ENCODE peak calls at places on chromosome 4, in five cellular contexts. C is IMR-90, J is mesenchymal stem cell, P is mesendoderm, B is H1. H is an unnamed sample. For H3K4me1, the result is how much of the 10 kb centered on the place peaks cover.

GRCh38 chr4:38230121-38230728 is 270.0 kb downstream of the PTTG2 start:
- DNase-seq in C (no peak), J (peak), P (no peak), B (no peak), H (no peak)

GRCh38 chr4:38109896-38110295 is 149.7 kb downstream of the PTTG2 start:
- DNase-seq in C (no peak), J (peak), P (no peak), B (no peak), H (peak)

GRCh38 chr4:95249402-95250043 is 299.2 kb downstream of the UNC5C start:
- DNase-seq in C (no peak), J (no peak), P (peak), B (no peak), H (no peak)

GRCh38 chr4:83830138-83830537 is 294.2 kb downstream of the GPAT3 start:
- DNase-seq in C (no peak), J (no peak), P (peak), B (no peak), H (no peak)

GRCh38 chr4:20395160-20395773 is 143.6 kb downstream of the SLIT2 start:
- DNase-seq in C (peak), J (peak), P (peak), B (peak), H (peak)

GRCh38 chr4:35399912-35400311 is 844.4 kb downstream of the ARAP2 start:
- DNase-seq in C (no peak), J (no peak), P (no peak), B (no peak), H (no peak)

GRCh38 chr4:1331591-1332353 is 15.2 kb upstream of the UVSSA start:
- DNase-seq in C (no peak), J (no peak), P (no peak), B (no peak), H (no peak)

GRCh38 chr4:22500831-22501714 is 14.8 kb downstream of the ADGRA3 start:
- DNase-seq in C (peak), J (no peak), P (peak), B (no peak), H (no peak)

GRCh38 chr4:117400039-117400835 is 314.9 kb upstream of the TRAM1L1 start:
- DNase-seq in C (peak), J (peak), P (peak), B (no peak), H (no peak)

GRCh38 chr4:158622251-158622650 is 49.4 kb downstream of the C4orf46 start:
- DNase-seq in C (peak), J (no peak), P (no peak), B (no peak), H (no peak)

GRCh38 chr4:75898533-75898932 is 3.7 kb downstream of the PPEF2 start:
- DNase-seq in C (no peak), J (no peak), P (no peak), B (no peak), H (no peak)

GRCh38 chr4:74654230-74654681 is 140.1 kb downstream of the BTC start:
- DNase-seq in C (peak), J (no peak), P (no peak), B (no peak), H (no peak)

GRCh38 chr4:74651198-74651597 is 143.1 kb downstream of the BTC start:
- DNase-seq in C (no peak), J (no peak), P (no peak), B (no peak), H (no peak)

GRCh38 chr4:74656596-74656995 is 137.7 kb downstream of the BTC start:
- DNase-seq in C (no peak), J (no peak), P (no peak), B (no peak), H (no peak)

GRCh38 chr4:74649193-74649592 is 145.1 kb downstream of the BTC start:
- DNase-seq in C (no peak), J (no peak), P (no peak), B (no peak), H (no peak)

GRCh38 chr4:74653331-74654229 is 140.7 kb downstream of the BTC start:
- DNase-seq in C (no peak), J (no peak), P (no peak), B (no peak), H (no peak)
- H3K4me1 ChIP-seq in C (under half), J (under half), P (under half), B (under half), H (under half)

GRCh38 chr4:89110541-89110985 is 770 bp upstream of the TIGD2 start:
- DNase-seq in C (no peak), J (no peak), P (peak), B (no peak), H (peak)

GRCh38 chr4:89113415-89113814 is 2.1 kb downstream of the TIGD2 start:
- DNase-seq in C (no peak), J (no peak), P (no peak), B (no peak), H (no peak)

GRCh38 chr4:89109841-89110540 is 1.3 kb upstream of the TIGD2 start:
- DNase-seq in C (no peak), J (no peak), P (peak), B (no peak), H (no peak)

GRCh38 chr4:89111833-89112563 is 665 bp downstream of the TIGD2 start:
- DNase-seq in C (peak), J (peak), P (peak), B (no peak), H (no peak)

GRCh38 chr4:89110986-89111832 is at the start of gene TIGD2:
- DNase-seq in C (peak), J (peak), P (peak), B (peak), H (peak)
- H3K4ac ChIP-seq in C (peak), J (peak), P (no peak), B (no peak), H (no peak)

GRCh38 chr4:122912810-122913575 is 9.4 kb downstream of the NUDT6 start:
- DNase-seq in C (no peak), J (no peak), P (no peak), B (no peak), H (no peak)
- H3K4me1 ChIP-seq in C (under half), J (under half), P (under half), B (under half), H (under half)

DNA sequence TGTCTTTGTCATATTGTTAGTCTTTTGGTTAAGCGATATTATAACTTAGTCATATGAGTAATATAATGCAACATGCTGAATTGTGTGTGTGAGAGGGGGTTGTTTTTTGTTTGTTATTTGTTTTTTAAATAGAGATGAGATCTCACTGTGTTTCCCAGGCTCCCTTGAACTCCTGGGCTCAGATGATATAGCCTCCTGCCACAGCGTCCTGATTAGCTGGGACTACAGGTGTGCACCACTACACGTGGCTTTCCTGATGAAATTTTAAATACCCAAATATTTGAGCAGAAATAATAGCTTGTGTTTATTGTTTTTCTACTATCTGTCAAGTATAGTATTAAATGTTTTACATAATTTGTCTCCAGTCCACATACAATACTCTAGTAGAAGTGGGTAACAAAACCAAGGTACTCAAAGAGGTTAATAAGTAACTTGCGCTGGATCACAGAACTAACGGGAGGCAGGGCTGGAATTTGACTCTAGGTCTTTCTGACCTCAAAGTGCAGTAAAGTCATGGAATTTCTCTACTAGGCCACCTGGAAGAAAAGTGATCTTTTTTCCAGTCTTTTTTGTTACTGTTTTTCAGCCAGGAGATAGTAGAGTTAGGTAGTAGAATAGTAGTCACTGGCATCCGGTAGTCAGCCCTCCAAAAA is 47.8 kb downstream of the CLCN3 start:
- DNase-seq in C (no peak), J (no peak), P (no peak), B (no peak), H (no peak)
- H3K4ac ChIP-seq in C (no peak), J (no peak), P (no peak), B (no peak), H (no peak)

DNA sequence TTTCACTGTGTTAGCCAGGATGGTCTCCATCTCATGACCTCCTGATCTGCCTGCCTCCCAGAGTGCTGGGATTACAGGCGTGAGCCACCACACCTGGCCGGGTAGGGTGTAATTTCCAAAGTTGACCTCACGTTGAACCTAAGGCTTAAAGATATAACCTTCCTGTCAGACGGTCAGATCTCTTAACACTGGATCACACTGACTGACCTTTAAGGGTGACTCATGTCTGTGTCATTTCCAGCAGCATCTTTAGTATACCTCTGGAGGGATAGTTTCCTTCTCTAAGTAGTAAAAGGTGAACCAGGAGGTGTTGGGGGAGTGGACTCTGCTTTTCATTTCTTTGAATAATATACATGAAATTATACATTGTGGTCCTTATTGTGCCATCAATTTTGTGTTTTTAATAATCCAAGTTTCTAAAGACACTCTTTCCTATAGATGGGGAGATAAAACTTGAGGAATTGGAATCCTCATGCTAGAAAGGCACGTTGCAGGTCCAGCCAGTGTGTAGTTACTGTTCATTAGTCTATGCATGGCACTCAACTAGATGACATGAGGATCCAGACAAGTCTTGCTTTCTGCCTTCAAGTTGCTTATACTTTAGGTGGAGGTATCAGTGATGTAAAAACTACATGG is 45.7 kb downstream of the ARHGAP10 start:
- DNase-seq in C (peak), J (peak), P (peak), B (no peak), H (no peak)
- H3K4me1 ChIP-seq in C (under half), J (under half), P (under half), B (under half), H (under half)

GRCh38 chr4:125704726-125705125 is 390.0 kb downstream of the FAT4 start:
- DNase-seq in C (peak), J (no peak), P (peak), B (no peak), H (no peak)

GRCh38 chr4:125705681-125706080 is 390.9 kb downstream of the FAT4 start:
- DNase-seq in C (no peak), J (no peak), P (no peak), B (no peak), H (no peak)

GRCh38 chr4:125703443-125703842 is 388.7 kb downstream of the FAT4 start:
- DNase-seq in C (peak), J (peak), P (no peak), B (no peak), H (no peak)

GRCh38 chr4:125710766-125711165 is 396.0 kb downstream of the FAT4 start:
- DNase-seq in C (no peak), J (no peak), P (peak), B (no peak), H (no peak)

GRCh38 chr4:125707397-125707796 is 392.6 kb downstream of the FAT4 start:
- DNase-seq in C (no peak), J (no peak), P (no peak), B (no peak), H (no peak)
- H3K4ac ChIP-seq in C (no peak), J (no peak), P (no peak), B (no peak), H (no peak)

GRCh38 chr4:7042697-7043464 is at the start of gene TADA2B:
- DNase-seq in C (peak), J (peak), P (peak), B (peak), H (peak)
- H3K4me1 ChIP-seq in C (under half), J (under half), P (under half), B (under half), H (under half)

DNA sequence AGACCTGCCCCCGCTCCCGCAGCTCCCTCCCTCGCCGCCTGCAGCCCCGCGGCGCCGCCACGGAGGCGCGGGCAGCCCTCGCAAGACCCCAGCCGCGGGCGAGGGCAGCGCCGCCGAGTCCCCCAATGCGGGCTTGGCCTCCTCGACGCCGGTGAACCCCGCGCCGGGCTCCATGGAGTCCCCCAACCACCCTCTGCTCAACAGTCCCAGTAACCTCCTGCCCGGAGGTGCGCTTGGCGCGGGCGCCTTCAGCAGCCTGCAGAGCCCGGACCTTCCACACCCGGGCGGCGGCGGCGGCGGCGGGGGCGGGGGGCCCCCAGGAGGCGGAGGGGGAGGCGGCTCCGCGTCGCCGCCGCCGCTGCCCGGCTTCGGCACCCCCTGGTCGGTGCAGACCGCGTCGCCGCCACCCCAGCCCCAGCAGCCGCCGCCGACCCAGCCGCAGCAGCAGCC is 1.2 kb downstream of the CPEB2 start:
- DNase-seq in C (peak), J (peak), P (peak), B (no peak), H (peak)
- H3K4ac ChIP-seq in C (peak), J (peak), P (peak), B (no peak), H (no peak)